ENCODE peak calls at places on chromosomes 12 and 14, in seven cellular contexts. Y, I, P, R, B, K and O are unnamed samples.

GRCh38 chr12:6929806-6930452 is 2.2 kb downstream of the ATN1 start:
- DNase-seq in P (no peak), B (no peak), I (no peak), K (no peak), Y (no peak), R (no peak), O (no peak)

GRCh38 chr12:87119713-87120112 is 863.5 kb upstream of the MGAT4C start:
- DNase-seq in K (no peak), I (no peak), B (no peak), Y (no peak), P (no peak), R (no peak), O (no peak)

GRCh38 chr12:12266389-12266872 is 413 bp downstream of the LRP6 start:
- DNase-seq in R (no peak), B (no peak), Y (no peak), K (no peak), P (peak; percentile 49), I (no peak), O (no peak)

GRCh38 chr12:23887055-23887835 is 62.2 kb downstream of the SOX5 start:
- DNase-seq in B (no peak), I (peak; percentile 8), K (no peak), P (no peak), Y (peak; percentile 72), R (no peak), O (no peak)

GRCh38 chr14:55332654-55333570 is 61.7 kb downstream of the FBXO34 start:
- DNase-seq in K (no peak), I (no peak), Y (no peak), B (no peak), P (no peak), R (peak; percentile 19), O (no peak)

GRCh38 chr12:49279706-49280159 is 14.9 kb downstream of the TUBA1C start:
- DNase-seq in P (no peak), R (no peak), B (no peak), I (peak; percentile 39), K (no peak), Y (no peak), O (no peak)

GRCh38 chr14:103165323-103165722 is 42.1 kb downstream of the TNFAIP2 start:
- DNase-seq in R (no peak), K (no peak), P (no peak), Y (no peak), B (no peak), I (no peak), O (no peak)

GRCh38 chr12:110247340-110248095 is 33.5 kb upstream of the ATP2A2 start:
- DNase-seq in B (no peak), K (no peak), R (no peak), P (no peak), I (peak; percentile 100), Y (no peak), O (peak; percentile 56)

GRCh38 chr12:89539425-89540117 is 13.7 kb upstream of the POC1B start:
- DNase-seq in K (no peak), Y (no peak), R (no peak), B (no peak), P (no peak), I (no peak), O (no peak)

GRCh38 chr14:94522115-94522724 is 13.0 kb upstream of the SERPINA12 start:
- DNase-seq in Y (no peak), B (no peak), P (no peak), R (no peak), I (no peak), K (no peak), O (peak; percentile 40)

GRCh38 chr12:12172106-12172511 is 94.7 kb downstream of the LRP6 start:
- DNase-seq in P (no peak), R (peak; percentile 21), B (no peak), I (peak; percentile 68), Y (peak; percentile 9), K (no peak), O (no peak)

GRCh38 chr12:102618197-102618897 is 138.0 kb upstream of the IGF1 start:
- DNase-seq in P (no peak), K (peak; percentile 59), B (no peak), Y (no peak), R (no peak), I (no peak), O (no peak)

GRCh38 chr12:105617141-105617540 is 286.6 kb downstream of the C12orf75 start:
- DNase-seq in Y (no peak), P (no peak), B (no peak), K (no peak), I (peak; percentile 45), R (no peak), O (no peak)

GRCh38 chr14:99737451-99737951 is 53.4 kb downstream of the CYP46A1 start:
- DNase-seq in Y (peak; percentile 79), R (no peak), B (no peak), K (peak; percentile 88), I (peak; percentile 30), P (peak; percentile 53), O (peak; percentile 76)

GRCh38 chr12:30197392-30198047 is 413.8 kb upstream of the TMTC1 start:
- DNase-seq in B (no peak), P (no peak), I (peak; percentile 85), R (peak; percentile 43), Y (no peak), K (no peak), O (no peak)

GRCh38 chr14:103085106-103086091 is 1.4 kb downstream of the LBHD2 start:
- DNase-seq in R (no peak), K (no peak), B (no peak), Y (no peak), P (no peak), I (no peak), O (no peak)

GRCh38 chr12:54032627-54033100 is at the start of gene HOXC5:
- DNase-seq in B (peak; percentile 67), K (peak; percentile 87), P (peak; percentile 62), I (peak; percentile 49), Y (peak; percentile 37), R (peak; percentile 38), O (peak; percentile 69)

GRCh38 chr12:31756977-31757420 is 28.2 kb upstream of the AMN1 start:
- DNase-seq in K (no peak), B (no peak), Y (peak; percentile 27), P (no peak), I (peak; percentile 62), R (no peak), O (no peak)

GRCh38 chr12:27646149-27646548 is 50.1 kb upstream of the REP15 start:
- DNase-seq in Y (no peak), P (no peak), B (no peak), K (no peak), R (no peak), I (no peak), O (no peak)

GRCh38 chr12:27015730-27016076 is 1.5 kb upstream of the TM7SF3 start:
- DNase-seq in K (no peak), P (no peak), R (peak; percentile 56), B (no peak), I (peak; percentile 58), Y (peak; percentile 60), O (no peak)

GRCh38 chr12:76945867-76946266 is 67.0 kb upstream of the CSRP2 start:
- DNase-seq in B (no peak), Y (no peak), I (peak; percentile 37), R (peak; percentile 72), K (no peak), P (no peak), O (no peak)

GRCh38 chr14:74348735-74349463 is 628 bp downstream of the VRTN start:
- DNase-seq in K (peak; percentile 40), R (no peak), Y (no peak), B (no peak), I (no peak), P (no peak), O (no peak)
- H3K4me3 ChIP-seq in K (no peak overlapping the region), R (no peak overlapping the region), Y (no peak overlapping the region), B (no peak overlapping the region), I (no peak overlapping the region), P (no peak overlapping the region), O (no peak overlapping the region)

GRCh38 chr14:22945642-22946041 is 11.2 kb downstream of the HAUS4 start:
- DNase-seq in P (no peak), I (no peak), Y (no peak), R (no peak), B (no peak), K (no peak), O (no peak)
- H3K36me3 ChIP-seq in P (no peaks in the 10 kb centered on the region), I (peaks cover 8% of the 10 kb centered on the region), Y (peaks cover 10% of the 10 kb centered on the region), R (peaks cover 9% of the 10 kb centered on the region), B (no peaks in the 10 kb centered on the region), K (peaks cover 6% of the 10 kb centered on the region), O (peaks cover 29% of the 10 kb centered on the region)

GRCh38 chr12:19440916-19441315 is 1.6 kb downstream of the AEBP2 start:
- DNase-seq in B (no peak), I (no peak), R (peak; percentile 40), K (no peak), P (no peak), Y (no peak), O (no peak)
- H3K4me3 ChIP-seq in B (peak overlapping the region; percentile 82), I (peak overlapping the region; percentile 98), R (peak overlapping the region; percentile 100), K (peak overlapping the region; percentile 96), P (peak overlapping the region; percentile 67), Y (peak overlapping the region; percentile 97), O (peak overlapping the region; percentile 97)

GRCh38 chr12:120155072-120155471 is 38.5 kb upstream of the RAB35 start:
- DNase-seq in K (no peak), R (no peak), I (no peak), Y (no peak), B (no peak), P (no peak), O (no peak)
- H3K36me3 ChIP-seq in K (peaks cover 43% of the 10 kb centered on the region), R (peaks cover 78% of the 10 kb centered on the region), I (peaks cover 53% of the 10 kb centered on the region), Y (peaks cover 67% of the 10 kb centered on the region), B (peaks cover 27% of the 10 kb centered on the region), P (no peaks in the 10 kb centered on the region), O (peaks cover 96% of the 10 kb centered on the region)

GRCh38 chr12:124518051-124518932 is 49.1 kb downstream of the NCOR2 start:
- DNase-seq in Y (peak; percentile 99), I (peak; percentile 97), P (peak; percentile 100), B (peak; percentile 71), K (peak; percentile 100), R (peak; percentile 99), O (peak; percentile 100)

GRCh38 chr12:124520896-124521295 is 46.5 kb downstream of the NCOR2 start:
- DNase-seq in P (no peak), I (no peak), Y (peak; percentile 62), B (no peak), K (no peak), R (no peak), O (no peak)

GRCh38 chr12:124517260-124518050 is 50.0 kb downstream of the NCOR2 start:
- DNase-seq in B (no peak), P (peak; percentile 69), Y (peak; percentile 79), I (peak; percentile 75), R (peak; percentile 38), K (peak; percentile 94), O (no peak)

GRCh38 chr12:124520258-124520657 is 47.2 kb downstream of the NCOR2 start:
- DNase-seq in Y (peak; percentile 87), K (no peak), B (no peak), I (peak; percentile 82), P (no peak), R (peak; percentile 29), O (peak; percentile 82)

DNA sequence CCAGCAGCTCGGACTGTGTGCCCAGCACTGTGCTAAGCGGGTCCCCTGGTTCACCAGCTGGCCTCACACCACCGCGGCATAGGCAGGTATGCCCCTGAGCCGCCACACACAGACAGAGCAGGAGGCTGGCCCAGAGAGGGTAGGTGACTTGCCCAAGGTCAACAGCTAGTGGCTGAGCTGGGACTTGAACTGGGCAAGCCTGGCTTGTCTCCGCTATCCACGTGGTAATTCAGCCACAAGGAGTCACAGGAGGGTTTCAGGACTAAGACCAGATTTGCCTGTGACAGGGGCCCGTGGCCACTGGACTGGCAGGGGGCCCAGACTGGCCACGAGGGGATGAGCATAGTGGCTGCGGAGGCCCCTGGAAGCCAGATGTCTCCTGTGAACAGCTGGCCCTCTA is 47.7 kb downstream of the NCOR2 start:
- DNase-seq in K (no peak), Y (no peak), B (no peak), I (no peak), P (no peak), R (no peak), O (no peak)
- H3K4me3 ChIP-seq in K (no peak overlapping the region), Y (no peak overlapping the region), B (no peak overlapping the region), I (no peak overlapping the region), P (no peak overlapping the region), R (no peak overlapping the region), O (no peak overlapping the region)

GRCh38 chr14:102015045-102015685 is 50.8 kb downstream of the DYNC1H1 start:
- DNase-seq in Y (no peak), R (peak; percentile 30), P (no peak), I (no peak), K (no peak), B (no peak), O (no peak)
- H3K36me3 ChIP-seq in Y (peaks cover 77% of the 10 kb centered on the region), R (peaks cover 84% of the 10 kb centered on the region), P (no peaks in the 10 kb centered on the region), I (peaks cover 55% of the 10 kb centered on the region), K (peaks cover 72% of the 10 kb centered on the region), B (peaks cover 30% of the 10 kb centered on the region), O (peaks cover 99% of the 10 kb centered on the region)